ENCODE peak calls at places on chromosomes 13 and 19, in four cellular contexts. Q, W, G and M are unnamed samples.

GRCh38 chr19:18852634-18853033 is 20.9 kb downstream of the UPF1 start:
- DNase-seq in Q (no peak), W (no peak), G (no peak), M (no peak)

GRCh38 chr19:32576790-32577189 is 4.2 kb upstream of the PDCD5 start:
- DNase-seq in Q (no peak), W (no peak), G (no peak), M (no peak)

GRCh38 chr19:10929402-10929794 is 787 bp downstream of the TIMM29 start:
- DNase-seq in Q (no peak), W (no peak), G (no peak), M (no peak)

GRCh38 chr19:18861917-18862316 is 30.2 kb downstream of the UPF1 start:
- DNase-seq in Q (no peak), W (no peak), G (no peak), M (no peak)

GRCh38 chr13:21043898-21044297 is 17.5 kb downstream of the LATS2 start:
- DNase-seq in Q (no peak), W (no peak), G (no peak), M (no peak)

GRCh38 chr19:18789883-18790565 is 1.1 kb downstream of the COMP start:
- DNase-seq in Q (no peak), W (peak), G (no peak), M (no peak)

GRCh38 chr13:98089246-98089645 is 53.6 kb upstream of the FARP1 start:
- DNase-seq in Q (no peak), W (no peak), G (no peak), M (no peak)

GRCh38 chr19:41860419-41861097 is 503 bp downstream of the RPS19 start:
- DNase-seq in Q (no peak), W (peak), G (no peak), M (no peak)

GRCh38 chr19:15154002-15154612 is 46.7 kb downstream of the NOTCH3 start:
- DNase-seq in Q (peak), W (peak), G (no peak), M (no peak)

GRCh38 chr13:34129422-34129821 is 311.5 kb downstream of the RFC3 start:
- DNase-seq in Q (no peak), W (no peak), G (no peak), M (no peak)

GRCh38 chr13:77416666-77417212 is 89.8 kb upstream of the MYCBP2 start:
- DNase-seq in Q (no peak), W (peak), G (no peak), M (no peak)

GRCh38 chr19:1841209-1841924 is 6.9 kb downstream of the REXO1 start:
- DNase-seq in Q (no peak), W (no peak), G (no peak), M (no peak)

GRCh38 chr13:43303040-43303729 is 279.8 kb downstream of the DNAJC15 start:
- DNase-seq in Q (peak), W (peak), G (peak), M (no peak)

GRCh38 chr13:23098508-23098907 is 82.3 kb upstream of the SGCG start:
- DNase-seq in Q (no peak), W (no peak), G (no peak), M (no peak)

GRCh38 chr13:110420626-110421025 is 113.5 kb downstream of the COL4A2 start:
- DNase-seq in Q (no peak), W (no peak), G (no peak), M (no peak)

GRCh38 chr13:112618501-112618900 is 30.5 kb upstream of the TUBGCP3 start:
- DNase-seq in Q (no peak), W (no peak), G (no peak), M (no peak)

GRCh38 chr13:39612023-39612637 is 9.1 kb upstream of the LHFPL6 start:
- DNase-seq in Q (no peak), W (peak), G (peak), M (peak)

GRCh38 chr19:47819841-47820244 is 1.9 kb upstream of the CRX start:
- DNase-seq in Q (no peak), W (no peak), G (no peak), M (no peak)

GRCh38 chr19:35476149-35476548 is 14.1 kb downstream of the KRTDAP start:
- DNase-seq in Q (no peak), W (no peak), G (no peak), M (no peak)

GRCh38 chr19:49927526-49928264 is 1.3 kb upstream of the ATF5 start:
- DNase-seq in Q (no peak), W (no peak), G (no peak), M (no peak)

GRCh38 chr19:3699071-3699740 is 1.1 kb downstream of the PIP5K1C start:
- DNase-seq in Q (peak), W (peak), G (peak), M (no peak)

GRCh38 chr19:30274987-30275386 is 97.2 kb upstream of the ZNF536 start:
- DNase-seq in Q (no peak), W (no peak), G (no peak), M (no peak)

GRCh38 chr13:62375653-62376052 is 960.0 kb upstream of the PCDH20 start:
- DNase-seq in Q (no peak), W (no peak), G (no peak), M (no peak)

GRCh38 chr19:12365094-12365371 is 450 bp downstream of the ZNF442 start:
- DNase-seq in Q (no peak), W (peak), G (no peak), M (no peak)

GRCh38 chr13:114064516-114065140 is 67.8 kb downstream of the RASA3 start:
- DNase-seq in Q (no peak), W (peak), G (peak), M (no peak)

GRCh38 chr13:85806553-85807175 is 7.4 kb upstream of the SLITRK6 start:
- DNase-seq in Q (no peak), W (peak), G (no peak), M (no peak)

GRCh38 chr13:52128714-52129700 is at the start of gene NEK5:
- DNase-seq in Q (peak), W (peak), G (peak), M (peak)

GRCh38 chr19:33700408-33700757 is 78.6 kb downstream of the CHST8 start:
- DNase-seq in Q (peak), W (peak), G (no peak), M (no peak)

GRCh38 chr19:19421326-19421725 is 15.9 kb downstream of the GATAD2A start:
- DNase-seq in Q (no peak), W (no peak), G (no peak), M (no peak)